ENCODE peak calls at places on chromosomes 1 and 21, in nine cellular contexts. C is uterus; T is epithelial cell of proximal tubule; X is transverse colon; Y is adrenal gland; M is cardiac fibroblast; Q is CD8-positive, alpha-beta T cell; D is HFF-Myc; A is A549. Z is an unnamed sample.

GRCh38 chr1:174996474-174996873 is 3.3 kb upstream of the CACYBP start:
- DNase-seq in C (no peak), Q (no peak), A (no peak), M (peak), X (no peak), T (no peak), D (no peak), Y (no peak), Z (peak)

GRCh38 chr1:176118985-176119384 is 88.1 kb downstream of the COP1 start:
- DNase-seq in T (no peak), Y (no peak), A (no peak), X (no peak), Q (no peak), D (no peak), M (peak), C (no peak), Z (no peak)

GRCh38 chr1:6730889-6731288 is 29.3 kb upstream of the DNAJC11 start:
- DNase-seq in T (no peak), A (no peak), D (no peak), M (no peak), Q (no peak), C (no peak), Y (no peak), X (peak), Z (no peak)

GRCh38 chr1:12604114-12604874 is 13.7 kb downstream of the DHRS3 start:
- DNase-seq in Q (peak), D (peak), C (peak), X (peak), A (peak), Y (peak), M (peak), T (peak), Z (peak)

GRCh38 chr1:173411835-173412742 is 65.0 kb upstream of the PRDX6 start:
- DNase-seq in A (peak), D (no peak), T (no peak), C (no peak), Q (no peak), M (peak), Y (peak), X (no peak), Z (peak)

GRCh38 chr1:48405400-48405799 is 66.6 kb downstream of the SPATA6 start:
- DNase-seq in M (peak), Q (no peak), Y (no peak), A (no peak), X (no peak), T (no peak), C (no peak), D (no peak), Z (peak)

GRCh38 chr1:7583291-7584096 is 187.6 kb upstream of the VAMP3 start:
- DNase-seq in C (no peak), Y (no peak), T (no peak), Q (no peak), A (no peak), X (no peak), D (no peak), M (no peak), Z (no peak)

GRCh38 chr1:224149733-224150132 is 33.3 kb upstream of the DEGS1 start:
- DNase-seq in X (no peak), M (no peak), Y (no peak), D (no peak), Q (no peak), A (peak), T (no peak), C (no peak), Z (no peak)

GRCh38 chr1:178465011-178465410 is 31.8 kb downstream of the CLEC20A start:
- DNase-seq in D (no peak), M (peak), X (no peak), Y (no peak), T (no peak), A (no peak), C (no peak), Q (no peak), Z (peak)

GRCh38 chr1:171137580-171137979 is 46.9 kb downstream of the FMO3 start:
- DNase-seq in Q (no peak), T (no peak), A (no peak), M (peak), D (no peak), X (no peak), C (no peak), Y (no peak), Z (no peak)

GRCh38 chr1:43329995-43330751 is 7.4 kb upstream of the MPL start:
- DNase-seq in Y (peak), X (no peak), M (peak), Q (no peak), D (peak), C (peak), T (no peak), A (no peak), Z (peak)

GRCh38 chr1:71298633-71299032 is 217.8 kb upstream of the ZRANB2 start:
- DNase-seq in Y (no peak), M (peak), C (no peak), X (no peak), D (no peak), Q (no peak), A (no peak), T (no peak), Z (no peak)

GRCh38 chr1:176766779-176767178 is 303.8 kb downstream of the PAPPA2 start:
- DNase-seq in A (no peak), Q (no peak), Y (no peak), T (no peak), M (no peak), C (no peak), D (no peak), X (no peak), Z (no peak)

GRCh38 chr1:28326980-28327379 is 1.9 kb upstream of the MED18 start:
- DNase-seq in Y (no peak), M (no peak), C (no peak), D (no peak), A (peak), Q (no peak), X (no peak), T (peak), Z (no peak)

GRCh38 chr1:51070640-51071039 is 31.4 kb upstream of the C1orf185 start:
- DNase-seq in A (no peak), D (peak), M (peak), X (no peak), Q (no peak), Y (no peak), T (no peak), C (no peak), Z (peak)

GRCh38 chr21:26169061-26169610 is 1.4 kb downstream of the APP start:
- DNase-seq in A (peak), Q (peak), D (no peak), X (peak), Y (peak), M (peak), C (peak), T (no peak), Z (peak)

GRCh38 chr1:200771625-200772555 is 33.2 kb downstream of the CAMSAP2 start:
- DNase-seq in Q (no peak), D (no peak), Y (no peak), A (no peak), C (no peak), T (peak), M (peak), X (no peak), Z (no peak)

GRCh38 chr21:31161157-31161556 is 122.9 kb upstream of the KRTAP19-8 start:
- DNase-seq in A (no peak), T (peak), X (no peak), Y (no peak), C (no peak), Q (no peak), M (no peak), D (no peak), Z (peak)

GRCh38 chr1:44717653-44718052 is 13.3 kb downstream of the RNU5D-1 start:
- DNase-seq in M (no peak), Q (no peak), X (no peak), A (no peak), T (no peak), D (no peak), Y (no peak), C (no peak), Z (peak)

GRCh38 chr1:64124751-64125445 is 78.5 kb upstream of the UBE2U start:
- DNase-seq in Q (no peak), T (no peak), D (no peak), X (no peak), M (no peak), A (no peak), C (no peak), Y (no peak), Z (peak)

GRCh38 chr1:77539510-77540142 is 142.8 kb downstream of the ZZZ3 start:
- DNase-seq in D (peak), Q (no peak), X (no peak), Y (no peak), C (no peak), M (peak), T (peak), A (peak), Z (peak)

GRCh38 chr1:87402192-87403046 is 73.7 kb downstream of the LMO4 start:
- DNase-seq in X (no peak), A (no peak), C (no peak), Y (no peak), Q (no peak), M (peak), T (no peak), D (peak), Z (peak)

GRCh38 chr1:153375511-153375910 is at the start of gene S100A12:
- DNase-seq in A (peak), X (no peak), M (peak), C (no peak), D (peak), Y (peak), T (peak), Q (no peak), Z (peak)

GRCh38 chr1:97340951-97341350 is 579.9 kb downstream of the DPYD start:
- DNase-seq in M (peak), A (no peak), X (no peak), T (peak), D (peak), Q (no peak), Y (no peak), C (no peak), Z (peak)

GRCh38 chr1:207327994-207328393 is 6.5 kb downstream of the CD55 start:
- DNase-seq in M (peak), C (no peak), Q (no peak), T (no peak), A (no peak), D (no peak), X (no peak), Y (no peak), Z (peak)

GRCh38 chr1:67429528-67430357 is 459 bp downstream of the SERBP1 start:
- DNase-seq in T (no peak), X (peak), Y (peak), A (peak), M (peak), Q (peak), C (peak), D (no peak), Z (no peak)

GRCh38 chr1:170765712-170766330 is 101.9 kb downstream of the PRRX1 start:
- DNase-seq in A (peak), T (no peak), X (no peak), M (peak), Y (no peak), Q (no peak), D (no peak), C (no peak), Z (peak)

GRCh38 chr1:236350308-236350707 is 43.8 kb upstream of the EDARADD start:
- DNase-seq in Q (no peak), Y (no peak), M (no peak), C (no peak), X (no peak), A (no peak), D (no peak), T (no peak), Z (no peak)

GRCh38 chr1:117093870-117094621 is 27.5 kb downstream of the TRIM45 start:
- DNase-seq in X (no peak), A (peak), Y (no peak), C (peak), T (no peak), D (peak), Q (no peak), M (peak), Z (peak)

GRCh38 chr1:198597690-198598430 is 41.0 kb upstream of the PTPRC start:
- DNase-seq in M (no peak), Y (no peak), A (no peak), C (no peak), Q (no peak), X (no peak), T (no peak), D (no peak), Z (no peak)

GRCh38 chr1:9841460-9841859 is 17.7 kb upstream of the CLSTN1 start:
- DNase-seq in M (no peak), D (no peak), Y (no peak), C (no peak), X (no peak), A (no peak), T (no peak), Q (no peak), Z (no peak)

GRCh38 chr1:9842073-9842711 is 18.4 kb upstream of the CLSTN1 start:
- DNase-seq in C (no peak), X (no peak), M (no peak), D (no peak), A (no peak), Y (no peak), T (no peak), Q (no peak), Z (peak)

GRCh38 chr1:9844106-9844505 is 20.3 kb upstream of the CLSTN1 start:
- DNase-seq in X (no peak), Q (no peak), M (no peak), A (no peak), Y (no peak), C (no peak), D (no peak), T (no peak), Z (no peak)

GRCh38 chr1:9843576-9843945 is 19.8 kb upstream of the CLSTN1 start:
- DNase-seq in M (no peak), X (peak), D (no peak), Y (no peak), A (no peak), T (no peak), C (no peak), Q (no peak), Z (no peak)

GRCh38 chr1:9842781-9843575 is 19.2 kb upstream of the CLSTN1 start:
- DNase-seq in M (no peak), C (no peak), D (no peak), Q (no peak), T (no peak), X (peak), A (no peak), Y (no peak), Z (peak)
- TF ChIP-seq CTCF in M (no peak), C (no peak), D (no peak), Q (no peak), T (no peak), X (no peak), A (no peak), Y (no peak), Z (no peak)

DNA sequence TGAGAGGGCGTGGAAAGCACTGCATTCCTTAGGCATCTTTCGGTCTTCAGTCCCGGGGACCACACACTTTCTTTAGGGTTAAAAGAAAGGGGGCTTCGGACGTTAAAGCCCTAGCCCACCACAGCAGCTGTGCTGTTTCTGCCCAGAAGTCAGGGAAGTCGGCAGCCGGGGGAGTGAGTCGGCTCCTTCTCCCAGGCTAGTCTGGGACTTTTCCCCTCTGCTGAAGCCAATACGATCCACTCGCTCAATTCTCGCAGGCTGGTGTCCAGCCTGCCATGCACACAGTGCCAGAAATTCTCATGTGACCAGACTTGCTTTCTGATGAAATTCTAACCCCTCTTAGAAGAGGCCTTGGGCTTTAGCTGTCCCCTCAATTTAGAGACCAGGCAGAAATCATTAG is 67.7 kb downstream of the BCAR3 start:
- DNase-seq in Y (peak), C (peak), M (peak), T (no peak), Q (no peak), A (no peak), X (no peak), D (no peak), Z (peak)
- H3K4me3 ChIP-seq in Y (no peak), C (peak), M (peak), T (peak), Q (no peak), A (no peak), X (peak), D (no peak), Z (peak)

DNA sequence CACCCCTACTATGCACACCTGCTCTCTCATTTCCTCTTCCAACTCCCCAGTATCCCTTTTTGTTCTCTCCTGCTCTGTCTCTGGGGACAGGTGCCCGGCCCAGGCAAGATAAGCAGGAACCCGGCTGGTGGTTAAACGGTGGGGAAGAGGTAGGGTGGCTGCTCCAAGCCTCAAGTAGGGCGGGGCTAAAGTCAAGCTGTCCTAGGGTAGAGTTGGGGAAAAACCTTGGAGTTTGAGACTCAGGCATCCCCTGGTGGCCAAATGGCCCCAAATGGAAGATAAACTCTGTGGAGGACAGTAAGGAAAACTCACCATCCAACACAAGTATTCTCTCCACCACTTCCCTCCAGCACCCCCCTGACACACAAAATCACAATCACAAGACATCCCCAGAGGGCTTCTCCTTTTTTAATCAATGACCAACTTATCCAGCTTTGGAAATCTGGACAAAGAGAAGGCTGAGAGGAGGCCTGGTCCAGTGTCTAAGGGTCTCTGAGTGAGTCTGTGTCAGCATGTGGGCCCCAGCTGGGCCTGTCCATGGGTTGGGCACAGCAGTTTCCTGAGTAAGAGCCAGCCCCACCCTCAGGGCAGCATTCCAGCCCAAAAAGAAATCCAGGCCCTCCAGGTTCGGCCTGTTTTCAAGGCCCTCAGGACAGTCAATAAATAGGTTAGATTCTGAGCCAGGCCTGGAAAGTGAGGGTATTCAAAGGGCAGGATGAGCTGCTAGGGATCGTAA is 9.8 kb downstream of the POMGNT1 start:
- DNase-seq in C (no peak), A (peak), X (peak), D (no peak), Y (no peak), Q (no peak), M (no peak), T (no peak), Z (peak)
- TF ChIP-seq CTCF in C (no peak), A (no peak), X (no peak), D (peak), Y (no peak), Q (no peak), M (no peak), T (peak), Z (peak)

GRCh38 chr1:169692766-169693460 is 18.5 kb downstream of the SELL start:
- DNase-seq in M (no peak), A (no peak), T (no peak), X (no peak), C (no peak), D (no peak), Y (no peak), Q (no peak), Z (no peak)
- H3K4me3 ChIP-seq in M (no peak), A (no peak), T (no peak), X (no peak), C (no peak), D (no peak), Y (no peak), Q (peak), Z (no peak)

GRCh38 chr1:40438391-40439015 is 11.8 kb upstream of the ZFP69B start:
- DNase-seq in C (no peak), Y (no peak), A (peak), T (no peak), Q (no peak), X (no peak), D (no peak), M (peak), Z (peak)
- TF ChIP-seq CTCF in C (peak), Y (peak), A (peak), T (peak), Q (peak), X (peak), D (peak), M (peak), Z (peak)